ENCODE peak calls at places on chromosomes 2 and 18, in four cellular contexts. One of them, this sample, is unnamed.

GRCh38 chr2:151051584-151052220 is 210.0 kb downstream of the RBM43 start:
- DNase-seq in tibial nerve: peak
- DNase-seq in NCI-H1436: peak
- DNase-seq in left cardiac atrium: no peak
- DNase-seq in this sample: no peak

GRCh38 chr2:217535940-217536339 is 466.9 kb downstream of the TNS1 start:
- DNase-seq in left cardiac atrium: no peak
- DNase-seq in tibial nerve: no peak
- DNase-seq in NCI-H1436: no peak
- DNase-seq in this sample: no peak

GRCh38 chr2:119756837-119757236 is 2.9 kb upstream of the PTPN4 start:
- DNase-seq in tibial nerve: peak
- DNase-seq in left cardiac atrium: peak
- DNase-seq in NCI-H1436: no peak
- DNase-seq in this sample: no peak

GRCh38 chr2:240622631-240623235 is 2.5 kb upstream of the GPR35 start:
- DNase-seq in left cardiac atrium: peak
- DNase-seq in tibial nerve: no peak
- DNase-seq in NCI-H1436: no peak
- DNase-seq in this sample: no peak

GRCh38 chr18:60534539-60534938 is 162.0 kb upstream of the MC4R start:
- DNase-seq in left cardiac atrium: no peak
- DNase-seq in NCI-H1436: no peak
- DNase-seq in tibial nerve: no peak
- DNase-seq in this sample: no peak

GRCh38 chr18:32469190-32469611 is 1.5 kb downstream of the GAREM1 start:
- DNase-seq in tibial nerve: peak
- DNase-seq in left cardiac atrium: peak
- DNase-seq in NCI-H1436: peak
- DNase-seq in this sample: no peak

GRCh38 chr2:88199912-88200682 is 30.0 kb downstream of the THNSL2 start:
- DNase-seq in tibial nerve: peak
- DNase-seq in NCI-H1436: no peak
- DNase-seq in left cardiac atrium: peak
- DNase-seq in this sample: no peak

GRCh38 chr2:109497911-109498870 is 115.6 kb downstream of the SEPTIN10 start:
- DNase-seq in tibial nerve: no peak
- DNase-seq in NCI-H1436: no peak
- DNase-seq in left cardiac atrium: no peak
- DNase-seq in this sample: peak

GRCh38 chr18:75133721-75134645 is 75.0 kb downstream of the PTGR3 start:
- DNase-seq in NCI-H1436: no peak
- DNase-seq in left cardiac atrium: no peak
- DNase-seq in tibial nerve: no peak
- DNase-seq in this sample: no peak

GRCh38 chr2:52821631-52822030 is 946.0 kb upstream of the CHAC2 start:
- DNase-seq in left cardiac atrium: no peak
- DNase-seq in NCI-H1436: no peak
- DNase-seq in tibial nerve: no peak
- DNase-seq in this sample: no peak

GRCh38 chr18:4017479-4017878 is 437.6 kb downstream of the DLGAP1 start:
- DNase-seq in left cardiac atrium: no peak
- DNase-seq in NCI-H1436: peak
- DNase-seq in tibial nerve: no peak
- DNase-seq in this sample: peak

GRCh38 chr2:135709992-135710391 is 31.7 kb upstream of the UBXN4 start:
- DNase-seq in NCI-H1436: peak
- DNase-seq in left cardiac atrium: peak
- DNase-seq in tibial nerve: peak
- DNase-seq in this sample: peak

GRCh38 chr2:246489-247145 is 17.2 kb downstream of the SH3YL1 start:
- DNase-seq in NCI-H1436: peak
- DNase-seq in tibial nerve: peak
- DNase-seq in left cardiac atrium: no peak
- DNase-seq in this sample: peak

GRCh38 chr2:9753276-9753600 is 90.0 kb upstream of the TAF1B start:
- DNase-seq in left cardiac atrium: peak
- DNase-seq in NCI-H1436: no peak
- DNase-seq in tibial nerve: peak
- DNase-seq in this sample: peak

GRCh38 chr18:23838233-23838632 is 149.0 kb downstream of the LAMA3 start:
- DNase-seq in NCI-H1436: no peak
- DNase-seq in left cardiac atrium: no peak
- DNase-seq in tibial nerve: no peak
- DNase-seq in this sample: no peak

GRCh38 chr2:2101924-2102323 is 229.2 kb downstream of the MYT1L start:
- DNase-seq in NCI-H1436: peak
- DNase-seq in left cardiac atrium: no peak
- DNase-seq in tibial nerve: no peak
- DNase-seq in this sample: no peak

GRCh38 chr2:241584446-241584845 is 25.9 kb downstream of the BOK start:
- DNase-seq in tibial nerve: no peak
- DNase-seq in left cardiac atrium: no peak
- DNase-seq in NCI-H1436: no peak
- DNase-seq in this sample: peak

GRCh38 chr2:220215785-220216184 is 588.4 kb downstream of the SLC4A3 start:
- DNase-seq in left cardiac atrium: no peak
- DNase-seq in tibial nerve: no peak
- DNase-seq in NCI-H1436: no peak
- DNase-seq in this sample: no peak

GRCh38 chr2:159227467-159227866 is 59.0 kb downstream of the WDSUB1 start:
- DNase-seq in tibial nerve: no peak
- DNase-seq in NCI-H1436: no peak
- DNase-seq in left cardiac atrium: no peak
- DNase-seq in this sample: no peak

GRCh38 chr2:182554950-182555349 is 128.1 kb upstream of the PDE1A start:
- DNase-seq in left cardiac atrium: no peak
- DNase-seq in NCI-H1436: no peak
- DNase-seq in tibial nerve: no peak
- DNase-seq in this sample: no peak

GRCh38 chr2:47272031-47272864 is 117.1 kb upstream of the STPG4 start:
- DNase-seq in left cardiac atrium: peak
- DNase-seq in NCI-H1436: peak
- DNase-seq in tibial nerve: peak
- DNase-seq in this sample: no peak

This sample was measured in HFF-Myc.